ENCODE peak calls at places on chromosomes 6 and 20, in four cellular contexts. One of them, this sample, is unnamed.

GRCh38 chr6:43941174-43941573 is 171.2 kb downstream of the VEGFA start:
- DNase-seq in coronary artery: peak
- DNase-seq in psoas muscle: no peak
- DNase-seq in D341Med: no peak
- DNase-seq in this sample: no peak

GRCh38 chr20:59566631-59567524 is 37.5 kb upstream of the PHACTR3 start:
- DNase-seq in coronary artery: peak
- DNase-seq in psoas muscle: no peak
- DNase-seq in D341Med: peak
- DNase-seq in this sample: no peak

GRCh38 chr6:68126089-68126749 is 508.9 kb upstream of the ADGRB3 start:
- DNase-seq in coronary artery: no peak
- DNase-seq in psoas muscle: no peak
- DNase-seq in D341Med: no peak
- DNase-seq in this sample: no peak

GRCh38 chr6:44316481-44316880 is 3.3 kb upstream of the AARS2 start:
- DNase-seq in coronary artery: peak
- DNase-seq in psoas muscle: no peak
- DNase-seq in D341Med: no peak
- DNase-seq in this sample: no peak

GRCh38 chr20:5061209-5061608 is 58.5 kb downstream of the PCNA start:
- DNase-seq in coronary artery: no peak
- DNase-seq in psoas muscle: no peak
- DNase-seq in D341Med: no peak
- DNase-seq in this sample: peak

GRCh38 chr20:33945391-33946079 is 48.2 kb upstream of the RALY start:
- DNase-seq in coronary artery: no peak
- DNase-seq in psoas muscle: no peak
- DNase-seq in D341Med: no peak
- DNase-seq in this sample: no peak

GRCh38 chr6:63465750-63466149 is 106.5 kb upstream of the LOC128125822 start:
- DNase-seq in coronary artery: no peak
- DNase-seq in psoas muscle: no peak
- DNase-seq in D341Med: no peak
- DNase-seq in this sample: no peak

GRCh38 chr20:19249515-19249914 is 37.1 kb downstream of the SLC24A3 start:
- DNase-seq in coronary artery: no peak
- DNase-seq in psoas muscle: no peak
- DNase-seq in D341Med: no peak
- DNase-seq in this sample: peak

GRCh38 chr6:73774311-73774766 is 78.3 kb downstream of the CD109 start:
- DNase-seq in coronary artery: no peak
- DNase-seq in psoas muscle: no peak
- DNase-seq in D341Med: no peak
- DNase-seq in this sample: no peak

GRCh38 chr6:80638222-80639055 is 532.0 kb downstream of the BCKDHB start:
- DNase-seq in coronary artery: no peak
- DNase-seq in psoas muscle: peak
- DNase-seq in D341Med: no peak
- DNase-seq in this sample: peak

GRCh38 chr6:40509716-40510260 is 77.4 kb downstream of the LRFN2 start:
- DNase-seq in coronary artery: no peak
- DNase-seq in psoas muscle: no peak
- DNase-seq in D341Med: no peak
- DNase-seq in this sample: no peak

GRCh38 chr20:17555106-17555505 is 14.8 kb upstream of the DSTN start:
- DNase-seq in coronary artery: no peak
- DNase-seq in psoas muscle: no peak
- DNase-seq in D341Med: no peak
- DNase-seq in this sample: no peak

GRCh38 chr20:48401359-48401758 is 426.4 kb downstream of the PREX1 start:
- DNase-seq in coronary artery: no peak
- DNase-seq in psoas muscle: no peak
- DNase-seq in D341Med: no peak
- DNase-seq in this sample: no peak

GRCh38 chr6:41278699-41279405 is 7.6 kb downstream of the TREM1 start:
- DNase-seq in coronary artery: no peak
- DNase-seq in psoas muscle: peak
- DNase-seq in D341Med: peak
- DNase-seq in this sample: peak

GRCh38 chr6:44833248-44833647 is 445.7 kb downstream of the CDC5L start:
- DNase-seq in coronary artery: no peak
- DNase-seq in psoas muscle: no peak
- DNase-seq in D341Med: no peak
- DNase-seq in this sample: no peak

GRCh38 chr6:54070025-54070424 is 41.2 kb upstream of the MLIP start:
- DNase-seq in coronary artery: no peak
- DNase-seq in psoas muscle: no peak
- DNase-seq in D341Med: no peak
- DNase-seq in this sample: no peak

GRCh38 chr6:42045538-42046460 is 4.5 kb upstream of the TAF8 start:
- DNase-seq in coronary artery: peak
- DNase-seq in psoas muscle: peak
- DNase-seq in D341Med: no peak
- DNase-seq in this sample: peak

GRCh38 chr20:63896136-63896890 is 1.4 kb downstream of the DNAJC5 start:
- DNase-seq in coronary artery: no peak
- DNase-seq in psoas muscle: peak
- DNase-seq in D341Med: no peak
- DNase-seq in this sample: peak

GRCh38 chr6:73579389-73579788 is 58.6 kb upstream of the EEF1A1 start:
- DNase-seq in coronary artery: peak
- DNase-seq in psoas muscle: peak
- DNase-seq in D341Med: no peak
- DNase-seq in this sample: peak

GRCh38 chr20:56817780-56818675 is 188.9 kb downstream of the TFAP2C start:
- DNase-seq in coronary artery: no peak
- DNase-seq in psoas muscle: no peak
- DNase-seq in D341Med: no peak
- DNase-seq in this sample: no peak

GRCh38 chr20:10728873-10729670 is 55.3 kb upstream of the JAG1 start:
- DNase-seq in coronary artery: no peak
- DNase-seq in psoas muscle: no peak
- DNase-seq in D341Med: no peak
- DNase-seq in this sample: no peak

GRCh38 chr20:11907621-11908020 is 10.1 kb upstream of the BTBD3 start:
- DNase-seq in coronary artery: no peak
- DNase-seq in psoas muscle: no peak
- DNase-seq in D341Med: no peak
- DNase-seq in this sample: peak

GRCh38 chr6:147805155-147805554 is 296.7 kb downstream of the SAMD5 start:
- DNase-seq in coronary artery: no peak
- DNase-seq in psoas muscle: no peak
- DNase-seq in D341Med: no peak
- DNase-seq in this sample: peak

GRCh38 chr6:20575125-20575524 is 40.9 kb downstream of the CDKAL1 start:
- DNase-seq in coronary artery: no peak
- DNase-seq in psoas muscle: no peak
- DNase-seq in D341Med: no peak
- DNase-seq in this sample: peak

GRCh38 chr20:62576815-62577214 is 65.5 kb upstream of the SLCO4A1 start:
- DNase-seq in coronary artery: no peak
- DNase-seq in psoas muscle: no peak
- DNase-seq in D341Med: no peak
- DNase-seq in this sample: no peak

GRCh38 chr6:23483896-23484295 is 642.1 kb upstream of the NRSN1 start:
- DNase-seq in coronary artery: no peak
- DNase-seq in psoas muscle: no peak
- DNase-seq in D341Med: no peak
- DNase-seq in this sample: no peak

GRCh38 chr6:15672291-15672690 is 9.5 kb upstream of the DTNBP1 start:
- DNase-seq in coronary artery: no peak
- DNase-seq in psoas muscle: no peak
- DNase-seq in D341Med: no peak
- DNase-seq in this sample: no peak

GRCh38 chr20:29750268-29750899 is 1507.1 kb upstream of the DEFB115 start:
- DNase-seq in coronary artery: no peak
- DNase-seq in psoas muscle: no peak
- DNase-seq in D341Med: no peak
- DNase-seq in this sample: no peak

GRCh38 chr6:149964243-149965190 is 774 bp downstream of the ULBP1 start:
- DNase-seq in coronary artery: peak
- DNase-seq in psoas muscle: no peak
- DNase-seq in D341Med: peak
- DNase-seq in this sample: peak

This sample was measured in DMS53.